ENCODE peak calls at places on chromosomes 13 and 19, in eight cellular contexts. Q is left cardiac atrium; T is stimulated activated CD4-positive, alpha-beta T cell treated with anti-CD3 and anti-CD28 coated beads, Interleukin-15, amount 100 ng/mL, for 1 hour; Y is ELR; O is body of pancreas; D is T-cell; L is stimulated activated CD8-positive, alpha-beta memory T cell treated with anti-CD3 and anti-CD28 coated beads, Interleukin-7, amount 100 ng/mL, for 1 hour; R is epithelial cell of proximal tubule. G is an unnamed sample.

GRCh38 chr13:27599845-27600553 is 20.3 kb downstream of the LNX2 start:
- DNase-seq in Q (no peak), T (no peak), Y (peak; percentile 87), O (peak; percentile 45), D (no peak), L (no peak), R (no peak), G (no peak)

GRCh38 chr13:30323524-30323923 is 16.2 kb upstream of the KATNAL1 start:
- DNase-seq in Q (no peak), T (no peak), Y (no peak), O (no peak), D (no peak), L (no peak), R (no peak), G (no peak)

GRCh38 chr13:102657630-102658029 is 37.2 kb downstream of the METTL21C start:
- DNase-seq in Q (no peak), T (no peak), Y (peak; percentile 21), O (no peak), D (no peak), L (no peak), R (no peak), G (no peak)

GRCh38 chr13:112710855-112711527 is 21.2 kb downstream of the ATP11A start:
- DNase-seq in Q (peak; percentile 69), T (no peak), Y (no peak), O (no peak), D (no peak), L (no peak), R (no peak), G (no peak)

GRCh38 chr19:52651956-52652355 is 13.8 kb upstream of the ZNF83 start:
- DNase-seq in Q (no peak), T (no peak), Y (no peak), O (no peak), D (no peak), L (no peak), R (no peak), G (no peak)

GRCh38 chr19:52946322-52947310 is 16.1 kb downstream of the ZNF816 start:
- DNase-seq in Q (peak; percentile 85), T (no peak), Y (peak; percentile 37), O (peak; percentile 61), D (no peak), L (no peak), R (no peak), G (peak; percentile 97)

GRCh38 chr13:30806784-30807183 is 71.4 kb downstream of the ALOX5AP start:
- DNase-seq in Q (no peak), T (no peak), Y (peak; percentile 87), O (no peak), D (no peak), L (no peak), R (no peak), G (no peak)

GRCh38 chr13:19161308-19161707 is 20.3 kb downstream of the TUBA3C start:
- DNase-seq in Q (no peak), T (no peak), Y (no peak), O (no peak), D (no peak), L (no peak), R (no peak), G (no peak)

GRCh38 chr19:6318772-6319171 is 14.6 kb downstream of the ACER1 start:
- DNase-seq in Q (no peak), T (no peak), Y (peak; percentile 58), O (no peak), D (no peak), L (no peak), R (no peak), G (no peak)

GRCh38 chr19:3175761-3176714 is 2.5 kb upstream of the S1PR4 start:
- DNase-seq in Q (no peak), T (no peak), Y (peak; percentile 94), O (peak; percentile 52), D (peak; percentile 39), L (no peak), R (peak; percentile 42), G (peak; percentile 79)

GRCh38 chr13:33331962-33332361 is 46.4 kb upstream of the STARD13 start:
- DNase-seq in Q (no peak), T (no peak), Y (no peak), O (no peak), D (no peak), L (no peak), R (no peak), G (no peak)

GRCh38 chr13:48401480-48401879 is 11.4 kb downstream of the LPAR6 start:
- DNase-seq in Q (no peak), T (no peak), Y (no peak), O (no peak), D (no peak), L (no peak), R (no peak), G (no peak)

GRCh38 chr19:15469513-15470297 is 5.4 kb upstream of the RASAL3 start:
- DNase-seq in Q (no peak), T (no peak), Y (no peak), O (no peak), D (no peak), L (no peak), R (no peak), G (no peak)

GRCh38 chr19:44776402-44777096 is 1.1 kb upstream of the CBLC start:
- DNase-seq in Q (no peak), T (no peak), Y (no peak), O (no peak), D (no peak), L (no peak), R (no peak), G (peak; percentile 60)

GRCh38 chr13:26585136-26585535 is 27.7 kb downstream of the WASF3 start:
- DNase-seq in Q (no peak), T (no peak), Y (peak; percentile 58), O (no peak), D (no peak), L (no peak), R (no peak), G (no peak)

G was measured in T47D.